ENCODE peak calls at places on chromosomes 4 and X, in ten cellular contexts. One of them, this sample, is unnamed. For H3K27me3, the result is how much of the 10 kb centered on the place peaks cover.

GRCh38 chrX:40132751-40133150 is 35.0 kb upstream of the BCOR start:
- DNase-seq in tibial nerve: peak
- DNase-seq in cardiac muscle cell: peak
- DNase-seq in PC-9: peak
- DNase-seq in CD8-positive, alpha-beta memory T cell: no peak
- DNase-seq in uterus: peak
- DNase-seq in upper lobe of right lung: no peak
- DNase-seq in neuronal stem cell: no peak
- DNase-seq in keratinocyte: no peak
- DNase-seq in CD4-positive, alpha-beta memory T cell: no peak
- DNase-seq in this sample: peak

GRCh38 chr4:72283357-72283756 is 251.6 kb downstream of the NPFFR2 start:
- DNase-seq in tibial nerve: no peak
- DNase-seq in cardiac muscle cell: no peak
- DNase-seq in PC-9: no peak
- DNase-seq in CD8-positive, alpha-beta memory T cell: no peak
- DNase-seq in uterus: no peak
- DNase-seq in upper lobe of right lung: no peak
- DNase-seq in neuronal stem cell: no peak
- DNase-seq in keratinocyte: no peak
- DNase-seq in CD4-positive, alpha-beta memory T cell: no peak
- DNase-seq in this sample: no peak

GRCh38 chrX:67693928-67694327 is 150.1 kb downstream of the AR start:
- DNase-seq in tibial nerve: no peak
- DNase-seq in cardiac muscle cell: peak
- DNase-seq in PC-9: no peak
- DNase-seq in CD8-positive, alpha-beta memory T cell: no peak
- DNase-seq in uterus: no peak
- DNase-seq in upper lobe of right lung: no peak
- DNase-seq in neuronal stem cell: no peak
- DNase-seq in keratinocyte: no peak
- DNase-seq in CD4-positive, alpha-beta memory T cell: no peak
- DNase-seq in this sample: no peak

GRCh38 chr4:116573540-116573939 is 511.8 kb downstream of the TRAM1L1 start:
- DNase-seq in tibial nerve: no peak
- DNase-seq in cardiac muscle cell: no peak
- DNase-seq in PC-9: no peak
- DNase-seq in CD8-positive, alpha-beta memory T cell: no peak
- DNase-seq in uterus: no peak
- DNase-seq in upper lobe of right lung: no peak
- DNase-seq in neuronal stem cell: no peak
- DNase-seq in keratinocyte: no peak
- DNase-seq in CD4-positive, alpha-beta memory T cell: no peak
- DNase-seq in this sample: no peak

GRCh38 chrX:100636321-100636991 is at the start of gene TSPAN6:
- DNase-seq in tibial nerve: peak
- DNase-seq in cardiac muscle cell: peak
- DNase-seq in PC-9: peak
- DNase-seq in CD8-positive, alpha-beta memory T cell: peak
- DNase-seq in uterus: peak
- DNase-seq in upper lobe of right lung: peak
- DNase-seq in neuronal stem cell: peak
- DNase-seq in keratinocyte: peak
- DNase-seq in CD4-positive, alpha-beta memory T cell: peak
- DNase-seq in this sample: peak

GRCh38 chr4:54566608-54567007 is 91.1 kb upstream of the KIT start:
- DNase-seq in tibial nerve: no peak
- DNase-seq in cardiac muscle cell: no peak
- DNase-seq in PC-9: no peak
- DNase-seq in CD8-positive, alpha-beta memory T cell: peak
- DNase-seq in uterus: no peak
- DNase-seq in upper lobe of right lung: no peak
- DNase-seq in neuronal stem cell: no peak
- DNase-seq in keratinocyte: no peak
- DNase-seq in CD4-positive, alpha-beta memory T cell: no peak
- DNase-seq in this sample: no peak

GRCh38 chr4:39044947-39045734 is 12.9 kb upstream of the TMEM156 start:
- DNase-seq in tibial nerve: no peak
- DNase-seq in cardiac muscle cell: peak
- DNase-seq in PC-9: no peak
- DNase-seq in CD8-positive, alpha-beta memory T cell: no peak
- DNase-seq in uterus: no peak
- DNase-seq in upper lobe of right lung: peak
- DNase-seq in neuronal stem cell: peak
- DNase-seq in keratinocyte: no peak
- DNase-seq in CD4-positive, alpha-beta memory T cell: no peak
- DNase-seq in this sample: no peak

GRCh38 chr4:61200195-61200990 is at the start of gene ADGRL3:
- DNase-seq in tibial nerve: no peak
- DNase-seq in cardiac muscle cell: peak
- DNase-seq in PC-9: no peak
- DNase-seq in CD8-positive, alpha-beta memory T cell: no peak
- DNase-seq in uterus: peak
- DNase-seq in upper lobe of right lung: no peak
- DNase-seq in neuronal stem cell: peak
- DNase-seq in keratinocyte: no peak
- DNase-seq in CD4-positive, alpha-beta memory T cell: no peak
- DNase-seq in this sample: no peak

GRCh38 chr4:120977435-120977997 is 55.0 kb upstream of the PRDM5 start:
- DNase-seq in tibial nerve: peak
- DNase-seq in cardiac muscle cell: peak
- DNase-seq in PC-9: no peak
- DNase-seq in CD8-positive, alpha-beta memory T cell: no peak
- DNase-seq in uterus: no peak
- DNase-seq in upper lobe of right lung: no peak
- DNase-seq in neuronal stem cell: no peak
- DNase-seq in keratinocyte: peak
- DNase-seq in CD4-positive, alpha-beta memory T cell: no peak
- DNase-seq in this sample: peak

GRCh38 chr4:105399535-105400161 is 74.2 kb downstream of the PPA2 start:
- DNase-seq in tibial nerve: no peak
- DNase-seq in cardiac muscle cell: peak
- DNase-seq in PC-9: peak
- DNase-seq in CD8-positive, alpha-beta memory T cell: no peak
- DNase-seq in uterus: no peak
- DNase-seq in upper lobe of right lung: no peak
- DNase-seq in neuronal stem cell: no peak
- DNase-seq in keratinocyte: no peak
- DNase-seq in CD4-positive, alpha-beta memory T cell: no peak
- DNase-seq in this sample: peak

GRCh38 chr4:83125738-83126141 is 11.2 kb upstream of the PLAC8 start:
- DNase-seq in tibial nerve: no peak
- DNase-seq in cardiac muscle cell: no peak
- DNase-seq in PC-9: peak
- DNase-seq in CD8-positive, alpha-beta memory T cell: peak
- DNase-seq in uterus: no peak
- DNase-seq in upper lobe of right lung: no peak
- DNase-seq in neuronal stem cell: no peak
- DNase-seq in keratinocyte: no peak
- DNase-seq in CD4-positive, alpha-beta memory T cell: peak
- DNase-seq in this sample: no peak

GRCh38 chrX:39133971-39134370 is 332.7 kb downstream of the MID1IP1 start:
- DNase-seq in tibial nerve: no peak
- DNase-seq in cardiac muscle cell: no peak
- DNase-seq in PC-9: no peak
- DNase-seq in CD8-positive, alpha-beta memory T cell: no peak
- DNase-seq in uterus: no peak
- DNase-seq in upper lobe of right lung: no peak
- DNase-seq in neuronal stem cell: no peak
- DNase-seq in keratinocyte: no peak
- DNase-seq in CD4-positive, alpha-beta memory T cell: no peak
- DNase-seq in this sample: no peak

GRCh38 chr4:14743172-14743571 is 259.1 kb upstream of the CPEB2 start:
- DNase-seq in tibial nerve: no peak
- DNase-seq in cardiac muscle cell: no peak
- DNase-seq in PC-9: no peak
- DNase-seq in CD8-positive, alpha-beta memory T cell: no peak
- DNase-seq in uterus: no peak
- DNase-seq in upper lobe of right lung: no peak
- DNase-seq in neuronal stem cell: no peak
- DNase-seq in keratinocyte: no peak
- DNase-seq in CD4-positive, alpha-beta memory T cell: no peak
- DNase-seq in this sample: no peak

DNA sequence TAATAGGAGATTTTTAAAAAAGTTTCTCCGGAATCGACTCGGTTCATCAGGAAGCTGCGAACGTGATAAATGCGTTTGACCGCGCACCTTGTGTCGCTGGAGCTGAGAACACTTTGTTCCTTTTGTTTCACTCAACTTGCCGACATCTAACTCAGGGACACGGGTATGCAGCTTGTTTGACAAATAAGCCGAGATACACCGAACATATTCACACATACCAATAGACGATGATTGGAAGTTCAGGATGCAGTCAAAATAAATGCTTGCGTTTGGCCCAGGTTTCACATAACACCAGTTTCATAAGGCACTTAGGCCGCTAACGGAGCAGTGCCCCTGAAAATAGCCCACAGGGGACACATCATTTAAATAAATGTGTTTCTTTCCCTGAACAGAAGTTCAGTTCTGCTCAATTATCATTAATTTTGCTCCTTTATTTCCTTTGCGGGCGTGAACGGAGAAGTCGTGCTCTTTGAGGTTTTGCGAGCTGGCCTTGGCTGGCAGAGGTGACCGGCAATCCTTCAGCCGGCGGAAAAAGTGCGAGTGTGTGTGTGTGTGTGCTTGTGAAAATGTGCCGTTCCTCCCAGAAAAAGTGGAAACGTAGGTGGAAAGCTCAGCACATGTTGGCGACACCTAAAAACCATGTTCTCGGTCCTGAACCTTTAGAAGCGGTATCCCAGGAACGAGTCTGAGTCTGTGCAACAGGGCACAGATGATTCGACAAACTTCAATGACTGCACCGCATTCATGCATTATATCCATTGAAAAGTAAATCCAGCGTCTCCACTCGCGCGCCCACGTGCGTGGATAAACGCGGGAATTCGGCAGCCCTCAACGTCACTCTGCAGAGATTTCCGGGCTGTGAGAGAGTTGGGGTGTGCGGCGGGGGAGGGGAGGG is 680 bp upstream of the SHISA3 start:
- DNase-seq in tibial nerve: no peak
- DNase-seq in cardiac muscle cell: peak
- DNase-seq in PC-9: no peak
- DNase-seq in CD8-positive, alpha-beta memory T cell: no peak
- DNase-seq in uterus: no peak
- DNase-seq in upper lobe of right lung: no peak
- DNase-seq in neuronal stem cell: peak
- DNase-seq in keratinocyte: no peak
- DNase-seq in CD4-positive, alpha-beta memory T cell: no peak
- DNase-seq in this sample: no peak
- H3K27me3 ChIP-seq in tibial nerve: under half
- H3K27me3 ChIP-seq in cardiac muscle cell: half or more
- H3K27me3 ChIP-seq in PC-9: under half
- H3K27me3 ChIP-seq in CD8-positive, alpha-beta memory T cell: under half
- H3K27me3 ChIP-seq in uterus: under half
- H3K27me3 ChIP-seq in upper lobe of right lung: under half
- H3K27me3 ChIP-seq in neuronal stem cell: half or more
- H3K27me3 ChIP-seq in keratinocyte: half or more
- H3K27me3 ChIP-seq in CD4-positive, alpha-beta memory T cell: under half
- H3K27me3 ChIP-seq in this sample: under half

DNA sequence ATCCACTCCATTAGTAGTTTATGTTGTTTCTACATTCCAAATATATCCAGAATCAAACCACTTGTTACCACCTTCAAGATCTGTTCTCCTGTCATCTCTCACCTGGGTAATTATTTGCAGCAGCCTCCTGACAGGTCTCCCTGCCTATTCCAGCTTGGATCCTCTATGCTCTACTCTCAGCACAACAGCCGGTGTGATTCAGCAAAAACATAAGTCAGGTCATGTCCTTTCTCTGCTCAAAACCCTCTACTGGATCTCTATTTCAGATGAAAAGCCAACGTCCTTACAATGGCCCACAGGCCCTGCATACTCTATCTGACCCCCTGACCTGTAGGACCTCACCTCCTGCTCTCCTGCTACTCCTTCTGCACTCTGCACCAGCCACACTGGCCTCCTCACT is 84.5 kb downstream of the NHSL2 start:
- DNase-seq in tibial nerve: no peak
- DNase-seq in cardiac muscle cell: no peak
- DNase-seq in PC-9: no peak
- DNase-seq in CD8-positive, alpha-beta memory T cell: no peak
- DNase-seq in uterus: no peak
- DNase-seq in upper lobe of right lung: no peak
- DNase-seq in neuronal stem cell: no peak
- DNase-seq in keratinocyte: no peak
- DNase-seq in CD4-positive, alpha-beta memory T cell: no peak
- DNase-seq in this sample: no peak
- H3K27me3 ChIP-seq in tibial nerve: under half
- H3K27me3 ChIP-seq in cardiac muscle cell: under half
- H3K27me3 ChIP-seq in PC-9: under half
- H3K27me3 ChIP-seq in CD8-positive, alpha-beta memory T cell: under half
- H3K27me3 ChIP-seq in uterus: under half
- H3K27me3 ChIP-seq in upper lobe of right lung: under half
- H3K27me3 ChIP-seq in neuronal stem cell: under half
- H3K27me3 ChIP-seq in keratinocyte: under half
- H3K27me3 ChIP-seq in CD4-positive, alpha-beta memory T cell: under half
- H3K27me3 ChIP-seq in this sample: under half

DNA sequence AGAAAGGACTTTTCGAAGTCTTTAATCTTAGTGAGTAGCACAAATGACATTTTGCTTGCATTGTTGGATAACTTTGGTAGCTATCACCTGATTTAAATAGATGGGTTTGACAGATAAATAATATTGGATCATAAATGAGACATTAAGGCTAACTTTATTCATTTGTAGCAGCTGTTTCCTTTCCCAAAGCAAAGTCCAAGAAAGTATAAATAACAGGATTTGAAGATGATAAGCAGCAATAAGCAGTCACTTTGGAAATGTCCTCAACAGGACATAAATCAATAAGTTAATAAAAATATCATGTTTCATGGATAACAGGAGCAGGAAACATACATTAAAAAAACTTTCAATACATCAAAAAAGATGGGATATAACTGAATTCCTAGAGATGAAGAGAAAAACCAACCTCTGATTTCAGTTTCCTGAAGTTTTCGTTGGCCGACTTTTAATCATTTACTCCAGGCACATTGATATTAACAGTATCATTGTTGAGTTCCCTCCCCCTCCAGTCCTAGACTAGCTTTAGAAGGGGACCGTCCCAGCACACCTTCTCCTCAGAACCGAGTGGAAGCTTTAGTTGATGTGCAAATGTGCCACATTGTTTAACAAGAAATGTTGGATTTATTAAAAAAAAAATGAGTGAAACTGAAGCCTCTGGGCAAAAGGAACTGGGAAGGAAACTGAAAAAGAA is 169.9 kb upstream of the AGA start:
- DNase-seq in tibial nerve: no peak
- DNase-seq in cardiac muscle cell: no peak
- DNase-seq in PC-9: no peak
- DNase-seq in CD8-positive, alpha-beta memory T cell: no peak
- DNase-seq in uterus: no peak
- DNase-seq in upper lobe of right lung: no peak
- DNase-seq in neuronal stem cell: no peak
- DNase-seq in keratinocyte: no peak
- DNase-seq in CD4-positive, alpha-beta memory T cell: no peak
- DNase-seq in this sample: no peak
- H3K27me3 ChIP-seq in tibial nerve: under half
- H3K27me3 ChIP-seq in cardiac muscle cell: under half
- H3K27me3 ChIP-seq in PC-9: under half
- H3K27me3 ChIP-seq in CD8-positive, alpha-beta memory T cell: under half
- H3K27me3 ChIP-seq in uterus: under half
- H3K27me3 ChIP-seq in upper lobe of right lung: under half
- H3K27me3 ChIP-seq in neuronal stem cell: under half
- H3K27me3 ChIP-seq in keratinocyte: under half
- H3K27me3 ChIP-seq in CD4-positive, alpha-beta memory T cell: under half
- H3K27me3 ChIP-seq in this sample: under half

GRCh38 chr4:133465022-133465421 is 315.9 kb downstream of the PCDH10 start:
- DNase-seq in tibial nerve: no peak
- DNase-seq in cardiac muscle cell: peak
- DNase-seq in PC-9: no peak
- DNase-seq in CD8-positive, alpha-beta memory T cell: no peak
- DNase-seq in uterus: no peak
- DNase-seq in upper lobe of right lung: no peak
- DNase-seq in neuronal stem cell: no peak
- DNase-seq in keratinocyte: no peak
- DNase-seq in CD4-positive, alpha-beta memory T cell: no peak
- DNase-seq in this sample: no peak
- H3K27me3 ChIP-seq in tibial nerve: under half
- H3K27me3 ChIP-seq in cardiac muscle cell: under half
- H3K27me3 ChIP-seq in PC-9: under half
- H3K27me3 ChIP-seq in CD8-positive, alpha-beta memory T cell: under half
- H3K27me3 ChIP-seq in uterus: under half
- H3K27me3 ChIP-seq in upper lobe of right lung: under half
- H3K27me3 ChIP-seq in neuronal stem cell: under half
- H3K27me3 ChIP-seq in keratinocyte: under half
- H3K27me3 ChIP-seq in CD4-positive, alpha-beta memory T cell: under half
- H3K27me3 ChIP-seq in this sample: under half

This sample was measured in kidney epithelial cell.